ENCODE peak calls at places on chromosomes 3 and 15, in eight cellular contexts. K is type B pancreatic cell; C is fibroblast of villous mesenchyme; V is heart right ventricle; L is neural crest cell; O is GM13977; Y is endothelial cell; I is CD4-positive, alpha-beta T cell. B is an unnamed sample.

GRCh38 chr3:113773381-113773780 is 26.5 kb downstream of the ATP6V1A start:
- DNase-seq in K (no peak), C (peak), V (no peak), L (no peak), O (no peak), Y (no peak), I (no peak), B (no peak)

GRCh38 chr3:41111011-41111410 is 88.3 kb upstream of the CTNNB1 start:
- DNase-seq in K (no peak), C (no peak), V (no peak), L (no peak), O (no peak), Y (no peak), I (no peak), B (no peak)

GRCh38 chr3:46972396-46972795 is 4.1 kb downstream of the CCDC12 start:
- DNase-seq in K (no peak), C (no peak), V (no peak), L (no peak), O (no peak), Y (no peak), I (no peak), B (no peak)

GRCh38 chr3:42175841-42176240 is 84.7 kb downstream of the TRAK1 start:
- DNase-seq in K (no peak), C (no peak), V (no peak), L (no peak), O (no peak), Y (no peak), I (no peak), B (no peak)

GRCh38 chr15:66789029-66790025 is 87.3 kb downstream of the SMAD6 start:
- DNase-seq in K (no peak), C (peak), V (no peak), L (no peak), O (no peak), Y (no peak), I (no peak), B (no peak)

GRCh38 chr3:139187154-139187553 is 142.5 kb upstream of the PRR23C start:
- DNase-seq in K (no peak), C (no peak), V (no peak), L (no peak), O (no peak), Y (no peak), I (no peak), B (no peak)

GRCh38 chr3:78153973-78154372 is 1114.1 kb downstream of the ROBO2 start:
- DNase-seq in K (no peak), C (no peak), V (no peak), L (no peak), O (no peak), Y (no peak), I (no peak), B (no peak)

GRCh38 chr3:170787464-170787863 is 82.5 kb downstream of the RPL22L1 start:
- DNase-seq in K (no peak), C (no peak), V (no peak), L (no peak), O (no peak), Y (no peak), I (no peak), B (no peak)

GRCh38 chr3:181105636-181106035 is 116.1 kb upstream of the DNAJC19 start:
- DNase-seq in K (no peak), C (no peak), V (no peak), L (no peak), O (no peak), Y (no peak), I (no peak), B (no peak)

GRCh38 chr3:25151497-25151896 is 276.6 kb upstream of the RARB start:
- DNase-seq in K (no peak), C (no peak), V (no peak), L (no peak), O (no peak), Y (peak), I (no peak), B (no peak)

GRCh38 chr15:85557385-85557784 is 177.0 kb downstream of the AKAP13 start:
- DNase-seq in K (no peak), C (no peak), V (no peak), L (no peak), O (no peak), Y (no peak), I (no peak), B (no peak)

GRCh38 chr15:59524331-59524731 is 86.3 kb downstream of the FAM81A start:
- DNase-seq in K (peak), C (no peak), V (no peak), L (no peak), O (no peak), Y (no peak), I (no peak), B (no peak)

GRCh38 chr3:192675958-192676649 is 51.2 kb downstream of the FGF12 start:
- DNase-seq in K (no peak), C (no peak), V (no peak), L (no peak), O (no peak), Y (no peak), I (no peak), B (no peak)

GRCh38 chr3:29486917-29487316 is 206.0 kb downstream of the RBMS3 start:
- DNase-seq in K (no peak), C (no peak), V (no peak), L (no peak), O (no peak), Y (no peak), I (no peak), B (no peak)

GRCh38 chr3:156751461-156752025 is 74.6 kb upstream of the LEKR1 start:
- DNase-seq in K (no peak), C (peak), V (peak), L (no peak), O (no peak), Y (peak), I (no peak), B (peak)

GRCh38 chr15:101251830-101252820 is at the start of gene CHSY1:
- DNase-seq in K (peak), C (peak), V (peak), L (peak), O (peak), Y (peak), I (peak), B (peak)
- TF ChIP-seq CTCF in K (no peak), C (peak), V (peak), L (no peak), O (peak), Y (no peak), I (no peak), B (no peak)

GRCh38 chr15:98904466-98905048 is 103.0 kb downstream of the PGPEP1L start:
- DNase-seq in K (no peak), C (peak), V (no peak), L (peak), O (peak), Y (peak), I (no peak), B (peak)

GRCh38 chr15:98909968-98910885 is 97.4 kb downstream of the PGPEP1L start:
- DNase-seq in K (no peak), C (no peak), V (peak), L (no peak), O (no peak), Y (no peak), I (no peak), B (no peak)

GRCh38 chr15:98905981-98906711 is 101.4 kb downstream of the PGPEP1L start:
- DNase-seq in K (no peak), C (no peak), V (no peak), L (no peak), O (no peak), Y (no peak), I (no peak), B (no peak)

GRCh38 chr15:98906712-98907083 is 100.9 kb downstream of the PGPEP1L start:
- DNase-seq in K (no peak), C (no peak), V (peak), L (no peak), O (no peak), Y (no peak), I (no peak), B (no peak)

GRCh38 chr15:98907921-98908490 is 99.6 kb downstream of the PGPEP1L start:
- DNase-seq in K (no peak), C (no peak), V (no peak), L (no peak), O (no peak), Y (no peak), I (no peak), B (no peak)
- TF ChIP-seq CTCF in K (no peak), C (no peak), V (no peak), L (no peak), O (no peak), Y (no peak), I (no peak), B (no peak)

GRCh38 chr3:20739814-20740213 is 553.8 kb upstream of the SGO1 start:
- DNase-seq in K (no peak), C (peak), V (no peak), L (no peak), O (no peak), Y (no peak), I (no peak), B (no peak)
- TF ChIP-seq CTCF in K (no peak), C (no peak), V (peak), L (no peak), O (no peak), Y (no peak), I (no peak), B (no peak)

GRCh38 chr3:4745240-4745620 is 234.0 kb upstream of the BHLHE40 start:
- DNase-seq in K (no peak), C (peak), V (no peak), L (no peak), O (no peak), Y (no peak), I (no peak), B (no peak)
- TF ChIP-seq CTCF in K (no peak), C (peak), V (no peak), L (no peak), O (no peak), Y (no peak), I (no peak), B (no peak)

GRCh38 chr3:10234526-10235230 is 13.6 kb upstream of the TATDN2 start:
- DNase-seq in K (no peak), C (no peak), V (no peak), L (no peak), O (no peak), Y (no peak), I (no peak), B (no peak)
- TF ChIP-seq CTCF in K (no peak), C (no peak), V (no peak), L (no peak), O (no peak), Y (no peak), I (no peak), B (no peak)

DNA sequence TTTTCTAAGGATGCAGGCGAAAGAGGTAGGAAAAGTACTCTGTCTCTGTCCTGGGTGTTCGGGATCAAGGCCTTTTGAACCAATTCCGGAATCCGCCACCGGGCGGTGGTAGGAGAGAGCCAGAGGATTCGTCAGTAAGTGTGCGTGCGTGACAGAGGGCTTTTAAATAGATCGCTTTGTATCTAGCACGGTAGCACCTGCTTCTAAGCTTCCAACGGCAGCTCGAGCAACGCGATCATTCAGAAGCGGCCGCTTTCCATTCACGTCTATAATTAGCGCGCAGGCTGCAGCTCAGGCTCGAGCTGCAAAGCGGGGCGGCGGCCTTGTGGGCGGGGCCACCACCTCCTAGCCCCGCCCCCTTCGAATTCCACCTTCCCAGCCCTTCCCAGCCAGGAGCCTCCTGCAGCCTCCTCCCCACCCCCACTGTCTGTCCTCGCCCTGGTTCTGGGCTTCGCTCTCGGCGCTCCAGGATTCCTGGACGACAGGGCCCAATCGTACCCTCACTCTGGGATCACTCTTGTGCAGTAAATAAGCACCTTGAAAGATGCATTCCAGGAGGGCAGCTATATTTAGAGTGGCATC is 224.3 kb upstream of the TPRG1 start:
- DNase-seq in K (peak), C (peak), V (peak), L (peak), O (no peak), Y (peak), I (no peak), B (peak)
- TF ChIP-seq CTCF in K (peak), C (peak), V (peak), L (peak), O (no peak), Y (peak), I (no peak), B (peak)

DNA sequence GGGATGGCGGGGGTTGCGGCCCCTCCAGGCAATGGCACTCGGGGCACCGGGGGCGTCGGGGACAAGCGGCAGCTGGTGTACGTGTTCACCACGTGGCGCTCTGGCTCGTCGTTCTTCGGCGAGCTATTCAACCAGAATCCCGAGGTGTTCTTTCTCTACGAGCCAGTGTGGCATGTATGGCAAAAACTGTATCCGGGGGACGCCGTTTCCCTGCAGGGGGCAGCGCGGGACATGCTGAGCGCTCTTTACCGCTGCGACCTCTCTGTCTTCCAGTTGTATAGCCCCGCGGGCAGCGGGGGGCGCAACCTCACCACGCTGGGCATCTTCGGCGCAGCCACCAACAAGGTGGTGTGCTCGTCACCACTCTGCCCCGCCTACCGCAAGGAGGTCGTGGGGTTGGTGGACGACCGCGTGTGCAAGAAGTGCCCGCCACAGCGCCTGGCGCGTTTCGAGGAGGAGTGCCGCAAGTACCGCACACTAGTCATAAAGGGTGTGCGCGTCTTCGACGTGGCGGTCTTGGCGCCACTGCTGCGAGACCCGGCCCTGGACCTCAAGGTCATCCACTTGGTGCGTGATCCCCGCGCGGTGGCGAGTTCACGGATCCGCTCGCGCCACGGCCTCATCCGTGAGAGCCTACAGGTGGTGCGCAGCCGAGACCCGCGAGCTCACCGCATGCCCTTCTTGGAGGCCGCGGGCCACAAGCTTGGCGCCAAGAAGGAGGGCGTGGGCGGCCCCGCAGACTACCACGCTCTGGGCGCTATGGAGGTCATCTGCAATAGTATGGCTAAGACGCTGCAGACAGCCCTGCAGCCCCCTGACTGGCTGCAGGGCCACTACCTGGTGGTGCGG is 1.9 kb downstream of the CHST2 start:
- DNase-seq in K (peak), C (peak), V (peak), L (peak), O (peak), Y (peak), I (peak), B (peak)
- TF ChIP-seq CTCF in K (peak), C (peak), V (peak), L (peak), O (peak), Y (peak), I (peak), B (peak)

GRCh38 chr15:92391640-92392039 is 2.0 kb upstream of the ST8SIA2 start:
- DNase-seq in K (no peak), C (peak), V (no peak), L (peak), O (peak), Y (peak), I (no peak), B (no peak)
- TF ChIP-seq CTCF in K (peak), C (peak), V (peak), L (peak), O (peak), Y (peak), I (no peak), B (peak)

B was measured in glutamatergic neuron.